ENCODE peak calls at places on chromosomes 6 and 20, in five cellular contexts. One of them, this sample, is unnamed.

GRCh38 chr20:2736441-2736840 is 43.9 kb downstream of the EBF4 start:
- DNase-seq in uterus: no peak
- DNase-seq in thyroid gland: no peak
- DNase-seq in IMR-90: no peak
- DNase-seq in A549: no peak
- DNase-seq in this sample: no peak

GRCh38 chr20:41649489-41649888 is 31.3 kb upstream of the CHD6 start:
- DNase-seq in uterus: no peak
- DNase-seq in thyroid gland: no peak
- DNase-seq in IMR-90: no peak
- DNase-seq in A549: no peak
- DNase-seq in this sample: no peak

GRCh38 chr20:32621071-32621913 is 36.2 kb upstream of the NOL4L start:
- DNase-seq in uterus: no peak
- DNase-seq in thyroid gland: no peak
- DNase-seq in IMR-90: no peak
- DNase-seq in A549: no peak
- DNase-seq in this sample: no peak

GRCh38 chr6:167689278-167689677 is 137.4 kb upstream of the AFDN start:
- DNase-seq in uterus: no peak
- DNase-seq in thyroid gland: no peak
- DNase-seq in IMR-90: no peak
- DNase-seq in A549: no peak
- DNase-seq in this sample: no peak

GRCh38 chr6:139540276-139540675 is 165.8 kb upstream of the CITED2 start:
- DNase-seq in uterus: no peak
- DNase-seq in thyroid gland: no peak
- DNase-seq in IMR-90: peak; percentile 77
- DNase-seq in A549: no peak
- DNase-seq in this sample: no peak

GRCh38 chr6:158544428-158544827 is 15.5 kb upstream of the TMEM181 start:
- DNase-seq in uterus: no peak
- DNase-seq in thyroid gland: no peak
- DNase-seq in IMR-90: no peak
- DNase-seq in A549: no peak
- DNase-seq in this sample: no peak

GRCh38 chr6:8082954-8083858 is 19.0 kb upstream of the BLOC1S5 start:
- DNase-seq in uterus: no peak
- DNase-seq in thyroid gland: no peak
- DNase-seq in IMR-90: peak; percentile 96
- DNase-seq in A549: peak; percentile 31
- DNase-seq in this sample: peak; percentile 27

GRCh38 chr6:31474871-31475286 is 23.1 kb upstream of the MICB start:
- DNase-seq in uterus: no peak
- DNase-seq in thyroid gland: no peak
- DNase-seq in IMR-90: no peak
- DNase-seq in A549: no peak
- DNase-seq in this sample: no peak

GRCh38 chr20:51022803-51023616 is at the start of gene KCNG1:
- DNase-seq in uterus: peak; percentile 62
- DNase-seq in thyroid gland: peak; percentile 43
- DNase-seq in IMR-90: peak; percentile 75
- DNase-seq in A549: peak; percentile 73
- DNase-seq in this sample: peak; percentile 26

GRCh38 chr6:72002415-72002814 is 116.1 kb downstream of the RIMS1 start:
- DNase-seq in uterus: no peak
- DNase-seq in thyroid gland: no peak
- DNase-seq in IMR-90: no peak
- DNase-seq in A549: no peak
- DNase-seq in this sample: no peak

GRCh38 chr6:82704048-82704447 is 340.4 kb downstream of the TPBG start:
- DNase-seq in uterus: no peak
- DNase-seq in thyroid gland: no peak
- DNase-seq in IMR-90: no peak
- DNase-seq in A549: no peak
- DNase-seq in this sample: no peak

GRCh38 chr6:164502838-164503237 is 806.6 kb downstream of the C6orf118 start:
- DNase-seq in uterus: no peak
- DNase-seq in thyroid gland: no peak
- DNase-seq in IMR-90: no peak
- DNase-seq in A549: no peak
- DNase-seq in this sample: no peak

GRCh38 chr6:131627724-131628682 is at the start of gene MED23:
- DNase-seq in uterus: peak; percentile 95
- DNase-seq in thyroid gland: peak; percentile 94
- DNase-seq in IMR-90: peak; percentile 92
- DNase-seq in A549: peak; percentile 93
- DNase-seq in this sample: peak; percentile 97

GRCh38 chr20:58461104-58461503 is 54.1 kb downstream of the APCDD1L start:
- DNase-seq in uterus: no peak
- DNase-seq in thyroid gland: no peak
- DNase-seq in IMR-90: no peak
- DNase-seq in A549: no peak
- DNase-seq in this sample: no peak

GRCh38 chr20:58464838-58465237 is 50.4 kb downstream of the APCDD1L start:
- DNase-seq in uterus: no peak
- DNase-seq in thyroid gland: no peak
- DNase-seq in IMR-90: no peak
- DNase-seq in A549: no peak
- DNase-seq in this sample: no peak

GRCh38 chr20:58466309-58466708 is 48.9 kb downstream of the APCDD1L start:
- DNase-seq in uterus: no peak
- DNase-seq in thyroid gland: no peak
- DNase-seq in IMR-90: no peak
- DNase-seq in A549: no peak
- DNase-seq in this sample: no peak

GRCh38 chr20:58461899-58462298 is 53.3 kb downstream of the APCDD1L start:
- DNase-seq in uterus: no peak
- DNase-seq in thyroid gland: no peak
- DNase-seq in IMR-90: no peak
- DNase-seq in A549: no peak
- DNase-seq in this sample: no peak

DNA sequence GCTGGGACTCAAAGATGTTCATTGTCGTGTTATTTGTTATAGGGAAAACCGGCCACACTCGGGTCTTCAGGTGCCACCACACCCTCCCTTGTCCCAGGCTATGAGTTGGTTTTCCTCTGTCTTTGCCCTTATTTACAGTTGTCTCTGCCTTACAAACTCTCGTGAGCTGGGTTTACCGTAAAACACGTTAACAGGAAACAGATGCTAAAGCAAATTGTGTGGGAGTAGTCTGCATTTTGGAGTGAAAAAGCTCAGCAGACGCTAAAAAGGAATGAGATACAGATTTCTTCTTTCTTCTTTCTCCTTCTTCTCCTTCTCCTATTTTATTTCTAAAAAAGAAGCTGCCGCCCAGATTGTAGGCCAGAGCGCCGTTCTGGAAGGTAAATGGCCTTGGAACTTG is 52.0 kb downstream of the APCDD1L start:
- DNase-seq in uterus: no peak
- DNase-seq in thyroid gland: no peak
- DNase-seq in IMR-90: no peak
- DNase-seq in A549: no peak
- DNase-seq in this sample: no peak
- H3K27ac ChIP-seq in uterus: peak overlapping the region; percentile 47
- H3K27ac ChIP-seq in thyroid gland: no peak overlapping the region
- H3K27ac ChIP-seq in IMR-90: no peak overlapping the region
- H3K27ac ChIP-seq in A549: no peak overlapping the region
- H3K27ac ChIP-seq in this sample: no peak overlapping the region

GRCh38 chr6:137200288-137200687 is 18.9 kb downstream of the IFNGR1 start:
- DNase-seq in uterus: no peak
- DNase-seq in thyroid gland: no peak
- DNase-seq in IMR-90: no peak
- DNase-seq in A549: no peak
- DNase-seq in this sample: no peak

GRCh38 chr6:137197684-137198645 is 21.2 kb downstream of the IFNGR1 start:
- DNase-seq in uterus: no peak
- DNase-seq in thyroid gland: no peak
- DNase-seq in IMR-90: no peak
- DNase-seq in A549: no peak
- DNase-seq in this sample: no peak

GRCh38 chr6:137203256-137203655 is 15.9 kb downstream of the IFNGR1 start:
- DNase-seq in uterus: no peak
- DNase-seq in thyroid gland: no peak
- DNase-seq in IMR-90: no peak
- DNase-seq in A549: no peak
- DNase-seq in this sample: no peak

GRCh38 chr6:137206562-137206961 is 12.6 kb downstream of the IFNGR1 start:
- DNase-seq in uterus: no peak
- DNase-seq in thyroid gland: no peak
- DNase-seq in IMR-90: no peak
- DNase-seq in A549: no peak
- DNase-seq in this sample: no peak

GRCh38 chr6:137202078-137202477 is 17.1 kb downstream of the IFNGR1 start:
- DNase-seq in uterus: no peak
- DNase-seq in thyroid gland: no peak
- DNase-seq in IMR-90: no peak
- DNase-seq in A549: peak; percentile 8
- DNase-seq in this sample: no peak
- TF ChIP-seq CTCF in uterus: no peak
- TF ChIP-seq CTCF in thyroid gland: no peak
- TF ChIP-seq CTCF in IMR-90: no peak
- TF ChIP-seq CTCF in A549: peak; percentile 40
- TF ChIP-seq CTCF in this sample: no peak

GRCh38 chr20:36460648-36461599 is 80.4 kb upstream of the MYL9 start:
- DNase-seq in uterus: peak; percentile 91
- DNase-seq in thyroid gland: peak; percentile 94
- DNase-seq in IMR-90: peak; percentile 84
- DNase-seq in A549: peak; percentile 89
- DNase-seq in this sample: peak; percentile 94

GRCh38 chr20:36462440-36463211 is 78.7 kb upstream of the MYL9 start:
- DNase-seq in uterus: peak; percentile 67
- DNase-seq in thyroid gland: peak; percentile 88
- DNase-seq in IMR-90: peak; percentile 60
- DNase-seq in A549: no peak
- DNase-seq in this sample: peak; percentile 79

GRCh38 chr20:36463212-36464061 is 77.9 kb upstream of the MYL9 start:
- DNase-seq in uterus: no peak
- DNase-seq in thyroid gland: no peak
- DNase-seq in IMR-90: no peak
- DNase-seq in A549: no peak
- DNase-seq in this sample: no peak

GRCh38 chr20:36465109-36466080 is 75.9 kb upstream of the MYL9 start:
- DNase-seq in uterus: peak; percentile 72
- DNase-seq in thyroid gland: no peak
- DNase-seq in IMR-90: peak; percentile 88
- DNase-seq in A549: peak; percentile 83
- DNase-seq in this sample: peak; percentile 60

GRCh38 chr20:36461600-36462439 is 79.5 kb upstream of the MYL9 start:
- DNase-seq in uterus: peak; percentile 61
- DNase-seq in thyroid gland: peak; percentile 64
- DNase-seq in IMR-90: peak; percentile 42
- DNase-seq in A549: peak; percentile 48
- DNase-seq in this sample: peak; percentile 71
- TF ChIP-seq POLR2A in uterus: peak; percentile 9
- TF ChIP-seq POLR2A in thyroid gland: no peak
- TF ChIP-seq POLR2A in IMR-90: peak; percentile 2
- TF ChIP-seq POLR2A in A549: no peak
- TF ChIP-seq POLR2A in this sample: no peak

GRCh38 chr20:63177785-63178444 is 38.0 kb downstream of the YTHDF1 start:
- DNase-seq in uterus: no peak
- DNase-seq in thyroid gland: no peak
- DNase-seq in IMR-90: no peak
- DNase-seq in A549: peak; percentile 51
- DNase-seq in this sample: no peak
- H3K27ac ChIP-seq in uterus: no peak overlapping the region
- H3K27ac ChIP-seq in thyroid gland: no peak overlapping the region
- H3K27ac ChIP-seq in IMR-90: no peak overlapping the region
- H3K27ac ChIP-seq in A549: no peak overlapping the region
- H3K27ac ChIP-seq in this sample: no peak overlapping the region

GRCh38 chr20:9068896-9069663 is at the start of gene PLCB4:
- DNase-seq in uterus: peak; percentile 20
- DNase-seq in thyroid gland: peak; percentile 64
- DNase-seq in IMR-90: peak; percentile 66
- DNase-seq in A549: peak; percentile 88
- DNase-seq in this sample: no peak

GRCh38 chr20:9071976-9072726 is 3.3 kb downstream of the PLCB4 start:
- DNase-seq in uterus: no peak
- DNase-seq in thyroid gland: no peak
- DNase-seq in IMR-90: peak; percentile 43
- DNase-seq in A549: peak; percentile 56
- DNase-seq in this sample: no peak

GRCh38 chr20:9066196-9066595 is 2.7 kb upstream of the PLCB4 start:
- DNase-seq in uterus: no peak
- DNase-seq in thyroid gland: no peak
- DNase-seq in IMR-90: no peak
- DNase-seq in A549: peak; percentile 37
- DNase-seq in this sample: no peak

GRCh38 chr20:9070304-9070703 is 1.4 kb downstream of the PLCB4 start:
- DNase-seq in uterus: no peak
- DNase-seq in thyroid gland: no peak
- DNase-seq in IMR-90: no peak
- DNase-seq in A549: no peak
- DNase-seq in this sample: no peak

DNA sequence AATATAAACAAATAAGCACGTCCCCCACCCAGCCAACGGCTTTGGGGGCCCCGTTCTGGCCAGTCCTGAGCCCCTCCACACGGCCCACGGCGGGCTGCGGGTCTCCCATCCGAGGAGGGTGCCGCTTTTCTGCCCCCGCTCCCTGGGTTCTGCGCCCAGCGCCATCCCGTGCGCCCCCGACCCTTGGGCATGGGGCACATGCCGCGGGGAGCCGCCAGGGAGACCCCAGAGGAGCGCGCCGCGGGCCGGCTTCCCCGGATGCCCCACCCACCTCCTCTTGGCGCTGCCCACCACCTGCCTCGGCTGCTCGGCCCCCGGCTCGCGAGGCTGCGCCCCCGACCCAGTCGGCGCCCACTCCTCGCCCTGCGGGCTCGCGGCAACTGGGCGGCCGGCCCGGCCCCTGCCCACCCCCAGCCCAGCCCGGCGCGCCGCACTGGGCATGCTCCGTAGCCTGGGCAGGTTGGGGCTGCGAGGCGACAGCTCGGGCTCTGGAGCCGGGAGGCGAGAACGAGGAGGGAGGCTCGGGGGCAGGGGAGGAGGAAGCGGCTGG is 580 bp upstream of the PLCB4 start:
- DNase-seq in uterus: peak; percentile 26
- DNase-seq in thyroid gland: peak; percentile 56
- DNase-seq in IMR-90: peak; percentile 41
- DNase-seq in A549: peak; percentile 72
- DNase-seq in this sample: no peak
- TF ChIP-seq CTCF in uterus: no peak
- TF ChIP-seq CTCF in thyroid gland: no peak
- TF ChIP-seq CTCF in IMR-90: no peak
- TF ChIP-seq CTCF in A549: no peak
- TF ChIP-seq CTCF in this sample: no peak

This sample was measured in adrenal gland.